ENCODE peak calls at places on chromosome 3, in eight cellular contexts. One of them, this sample, is unnamed.
A peak's percentile ranks its signal among the peaks of the same experiment; 100 is the strongest.

GRCh38 chr3:33385423-33385822 is 54.8 kb downstream of the UBP1 start:
- DNase-seq in colonic mucosa: no peak
- DNase-seq in CD8-positive, alpha-beta T cell: peak; percentile 14
- DNase-seq in adrenal gland: no peak
- DNase-seq in brain microvascular endothelial cell: no peak
- DNase-seq in prostate gland: no peak
- DNase-seq in heart right ventricle: no peak
- DNase-seq in neural progenitor cell: no peak
- DNase-seq in this sample: no peak

GRCh38 chr3:32913790-32914446 is 37.5 kb upstream of the CCR4 start:
- DNase-seq in colonic mucosa: no peak
- DNase-seq in CD8-positive, alpha-beta T cell: no peak
- DNase-seq in adrenal gland: no peak
- DNase-seq in brain microvascular endothelial cell: no peak
- DNase-seq in prostate gland: peak; percentile 77
- DNase-seq in heart right ventricle: no peak
- DNase-seq in neural progenitor cell: no peak
- DNase-seq in this sample: no peak

GRCh38 chr3:189041482-189042090 is 130.2 kb upstream of the TPRG1 start:
- DNase-seq in colonic mucosa: peak; percentile 46
- DNase-seq in CD8-positive, alpha-beta T cell: peak; percentile 64
- DNase-seq in adrenal gland: peak; percentile 34
- DNase-seq in brain microvascular endothelial cell: peak; percentile 33
- DNase-seq in prostate gland: peak; percentile 19
- DNase-seq in heart right ventricle: peak; percentile 8
- DNase-seq in neural progenitor cell: peak; percentile 77
- DNase-seq in this sample: peak; percentile 24

GRCh38 chr3:76673171-76673570 is 366.7 kb upstream of the ROBO2 start:
- DNase-seq in colonic mucosa: no peak
- DNase-seq in CD8-positive, alpha-beta T cell: no peak
- DNase-seq in adrenal gland: no peak
- DNase-seq in brain microvascular endothelial cell: peak; percentile 43
- DNase-seq in prostate gland: no peak
- DNase-seq in heart right ventricle: no peak
- DNase-seq in neural progenitor cell: no peak
- DNase-seq in this sample: no peak

GRCh38 chr3:149816986-149817385 is 4.0 kb downstream of the RNF13 start:
- DNase-seq in colonic mucosa: no peak
- DNase-seq in CD8-positive, alpha-beta T cell: no peak
- DNase-seq in adrenal gland: no peak
- DNase-seq in brain microvascular endothelial cell: no peak
- DNase-seq in prostate gland: no peak
- DNase-seq in heart right ventricle: no peak
- DNase-seq in neural progenitor cell: no peak
- DNase-seq in this sample: no peak

GRCh38 chr3:143208976-143209714 is 89.6 kb downstream of the CHST2 start:
- DNase-seq in colonic mucosa: no peak
- DNase-seq in CD8-positive, alpha-beta T cell: no peak
- DNase-seq in adrenal gland: no peak
- DNase-seq in brain microvascular endothelial cell: no peak
- DNase-seq in prostate gland: no peak
- DNase-seq in heart right ventricle: no peak
- DNase-seq in neural progenitor cell: no peak
- DNase-seq in this sample: no peak

GRCh38 chr3:170007031-170007663 is 30.6 kb upstream of the GPR160 start:
- DNase-seq in colonic mucosa: no peak
- DNase-seq in CD8-positive, alpha-beta T cell: peak; percentile 19
- DNase-seq in adrenal gland: peak; percentile 82
- DNase-seq in brain microvascular endothelial cell: peak; percentile 49
- DNase-seq in prostate gland: no peak
- DNase-seq in heart right ventricle: no peak
- DNase-seq in neural progenitor cell: no peak
- DNase-seq in this sample: peak; percentile 28

GRCh38 chr3:193984378-193984777 is 151.6 kb upstream of the HES1 start:
- DNase-seq in colonic mucosa: peak; percentile 34
- DNase-seq in CD8-positive, alpha-beta T cell: no peak
- DNase-seq in adrenal gland: no peak
- DNase-seq in brain microvascular endothelial cell: no peak
- DNase-seq in prostate gland: no peak
- DNase-seq in heart right ventricle: no peak
- DNase-seq in neural progenitor cell: no peak
- DNase-seq in this sample: no peak

GRCh38 chr3:95588473-95588872 is 1225.9 kb upstream of the EPHA6 start:
- DNase-seq in colonic mucosa: no peak
- DNase-seq in CD8-positive, alpha-beta T cell: no peak
- DNase-seq in adrenal gland: no peak
- DNase-seq in brain microvascular endothelial cell: no peak
- DNase-seq in prostate gland: no peak
- DNase-seq in heart right ventricle: no peak
- DNase-seq in neural progenitor cell: no peak
- DNase-seq in this sample: no peak

GRCh38 chr3:179750720-179751328 is 98.0 kb downstream of the USP13 start:
- DNase-seq in colonic mucosa: no peak
- DNase-seq in CD8-positive, alpha-beta T cell: no peak
- DNase-seq in adrenal gland: no peak
- DNase-seq in brain microvascular endothelial cell: peak; percentile 24
- DNase-seq in prostate gland: no peak
- DNase-seq in heart right ventricle: no peak
- DNase-seq in neural progenitor cell: peak; percentile 46
- DNase-seq in this sample: no peak

GRCh38 chr3:150495563-150496168 is 50.6 kb downstream of the SERP1 start:
- DNase-seq in colonic mucosa: peak; percentile 38
- DNase-seq in CD8-positive, alpha-beta T cell: peak; percentile 23
- DNase-seq in adrenal gland: no peak
- DNase-seq in brain microvascular endothelial cell: peak; percentile 43
- DNase-seq in prostate gland: no peak
- DNase-seq in heart right ventricle: no peak
- DNase-seq in neural progenitor cell: peak; percentile 37
- DNase-seq in this sample: peak; percentile 15

GRCh38 chr3:102297259-102297658 is 137.6 kb upstream of the ZPLD1 start:
- DNase-seq in colonic mucosa: no peak
- DNase-seq in CD8-positive, alpha-beta T cell: no peak
- DNase-seq in adrenal gland: no peak
- DNase-seq in brain microvascular endothelial cell: no peak
- DNase-seq in prostate gland: no peak
- DNase-seq in heart right ventricle: no peak
- DNase-seq in neural progenitor cell: no peak
- DNase-seq in this sample: no peak

GRCh38 chr3:270688-271087 is 74.1 kb downstream of the CHL1 start:
- DNase-seq in colonic mucosa: no peak
- DNase-seq in CD8-positive, alpha-beta T cell: no peak
- DNase-seq in adrenal gland: no peak
- DNase-seq in brain microvascular endothelial cell: no peak
- DNase-seq in prostate gland: no peak
- DNase-seq in heart right ventricle: no peak
- DNase-seq in neural progenitor cell: no peak
- DNase-seq in this sample: no peak

GRCh38 chr3:52536112-52536368 is 365 bp upstream of the UQCC5 start:
- DNase-seq in colonic mucosa: no peak
- DNase-seq in CD8-positive, alpha-beta T cell: no peak
- DNase-seq in adrenal gland: no peak
- DNase-seq in brain microvascular endothelial cell: no peak
- DNase-seq in prostate gland: no peak
- DNase-seq in heart right ventricle: no peak
- DNase-seq in neural progenitor cell: no peak
- DNase-seq in this sample: no peak

GRCh38 chr3:69162205-69162980 is 40.0 kb upstream of the LMOD3 start:
- DNase-seq in colonic mucosa: no peak
- DNase-seq in CD8-positive, alpha-beta T cell: no peak
- DNase-seq in adrenal gland: no peak
- DNase-seq in brain microvascular endothelial cell: no peak
- DNase-seq in prostate gland: no peak
- DNase-seq in heart right ventricle: no peak
- DNase-seq in neural progenitor cell: no peak
- DNase-seq in this sample: no peak

GRCh38 chr3:81492048-81492447 is 269.4 kb downstream of the GBE1 start:
- DNase-seq in colonic mucosa: no peak
- DNase-seq in CD8-positive, alpha-beta T cell: no peak
- DNase-seq in adrenal gland: no peak
- DNase-seq in brain microvascular endothelial cell: no peak
- DNase-seq in prostate gland: no peak
- DNase-seq in heart right ventricle: no peak
- DNase-seq in neural progenitor cell: no peak
- DNase-seq in this sample: no peak

GRCh38 chr3:196650740-196651311 is 11.3 kb downstream of the NRROS start:
- DNase-seq in colonic mucosa: no peak
- DNase-seq in CD8-positive, alpha-beta T cell: no peak
- DNase-seq in adrenal gland: peak; percentile 82
- DNase-seq in brain microvascular endothelial cell: peak; percentile 97
- DNase-seq in prostate gland: peak; percentile 73
- DNase-seq in heart right ventricle: peak; percentile 58
- DNase-seq in neural progenitor cell: no peak
- DNase-seq in this sample: no peak

GRCh38 chr3:153595186-153595815 is 433.3 kb downstream of the RAP2B start:
- DNase-seq in colonic mucosa: no peak
- DNase-seq in CD8-positive, alpha-beta T cell: no peak
- DNase-seq in adrenal gland: no peak
- DNase-seq in brain microvascular endothelial cell: peak; percentile 49
- DNase-seq in prostate gland: no peak
- DNase-seq in heart right ventricle: no peak
- DNase-seq in neural progenitor cell: peak; percentile 36
- DNase-seq in this sample: no peak

GRCh38 chr3:126679318-126679751 is 24.4 kb upstream of the TXNRD3 start:
- DNase-seq in colonic mucosa: peak; percentile 85
- DNase-seq in CD8-positive, alpha-beta T cell: peak; percentile 79
- DNase-seq in adrenal gland: peak; percentile 75
- DNase-seq in brain microvascular endothelial cell: peak; percentile 66
- DNase-seq in prostate gland: peak; percentile 73
- DNase-seq in heart right ventricle: peak; percentile 74
- DNase-seq in neural progenitor cell: peak; percentile 94
- DNase-seq in this sample: peak; percentile 71

GRCh38 chr3:154749514-154749913 is 319.5 kb upstream of the GPR149 start:
- DNase-seq in colonic mucosa: no peak
- DNase-seq in CD8-positive, alpha-beta T cell: no peak
- DNase-seq in adrenal gland: no peak
- DNase-seq in brain microvascular endothelial cell: no peak
- DNase-seq in prostate gland: no peak
- DNase-seq in heart right ventricle: no peak
- DNase-seq in neural progenitor cell: no peak
- DNase-seq in this sample: no peak

GRCh38 chr3:42394579-42395288 is 15.7 kb downstream of the LYZL4 start:
- DNase-seq in colonic mucosa: no peak
- DNase-seq in CD8-positive, alpha-beta T cell: no peak
- DNase-seq in adrenal gland: no peak
- DNase-seq in brain microvascular endothelial cell: no peak
- DNase-seq in prostate gland: no peak
- DNase-seq in heart right ventricle: no peak
- DNase-seq in neural progenitor cell: no peak
- DNase-seq in this sample: no peak

GRCh38 chr3:132378048-132378762 is 39.1 kb upstream of the DNAJC13 start:
- DNase-seq in colonic mucosa: no peak
- DNase-seq in CD8-positive, alpha-beta T cell: no peak
- DNase-seq in adrenal gland: no peak
- DNase-seq in brain microvascular endothelial cell: no peak
- DNase-seq in prostate gland: no peak
- DNase-seq in heart right ventricle: no peak
- DNase-seq in neural progenitor cell: no peak
- DNase-seq in this sample: peak; percentile 44

GRCh38 chr3:132382267-132382666 is 35.0 kb upstream of the DNAJC13 start:
- DNase-seq in colonic mucosa: no peak
- DNase-seq in CD8-positive, alpha-beta T cell: no peak
- DNase-seq in adrenal gland: no peak
- DNase-seq in brain microvascular endothelial cell: no peak
- DNase-seq in prostate gland: no peak
- DNase-seq in heart right ventricle: no peak
- DNase-seq in neural progenitor cell: no peak
- DNase-seq in this sample: no peak

GRCh38 chr3:132378846-132379245 is 38.5 kb upstream of the DNAJC13 start:
- DNase-seq in colonic mucosa: no peak
- DNase-seq in CD8-positive, alpha-beta T cell: no peak
- DNase-seq in adrenal gland: no peak
- DNase-seq in brain microvascular endothelial cell: no peak
- DNase-seq in prostate gland: no peak
- DNase-seq in heart right ventricle: no peak
- DNase-seq in neural progenitor cell: no peak
- DNase-seq in this sample: no peak

GRCh38 chr3:132382688-132383194 is 34.6 kb upstream of the DNAJC13 start:
- DNase-seq in colonic mucosa: no peak
- DNase-seq in CD8-positive, alpha-beta T cell: no peak
- DNase-seq in adrenal gland: no peak
- DNase-seq in brain microvascular endothelial cell: no peak
- DNase-seq in prostate gland: no peak
- DNase-seq in heart right ventricle: no peak
- DNase-seq in neural progenitor cell: no peak
- DNase-seq in this sample: no peak

GRCh38 chr3:132380979-132381944 is 36.0 kb upstream of the DNAJC13 start:
- DNase-seq in colonic mucosa: no peak
- DNase-seq in CD8-positive, alpha-beta T cell: no peak
- DNase-seq in adrenal gland: no peak
- DNase-seq in brain microvascular endothelial cell: no peak
- DNase-seq in prostate gland: no peak
- DNase-seq in heart right ventricle: no peak
- DNase-seq in neural progenitor cell: peak; percentile 44
- DNase-seq in this sample: peak; percentile 18
- TF ChIP-seq CTCF in colonic mucosa: no peak
- TF ChIP-seq CTCF in CD8-positive, alpha-beta T cell: no peak
- TF ChIP-seq CTCF in adrenal gland: no peak
- TF ChIP-seq CTCF in brain microvascular endothelial cell: no peak
- TF ChIP-seq CTCF in prostate gland: no peak
- TF ChIP-seq CTCF in heart right ventricle: no peak
- TF ChIP-seq CTCF in neural progenitor cell: no peak
- TF ChIP-seq CTCF in this sample: no peak

GRCh38 chr3:151770941-151771340 is 37.2 kb downstream of the AADACL2 start:
- DNase-seq in colonic mucosa: peak; percentile 53
- DNase-seq in CD8-positive, alpha-beta T cell: no peak
- DNase-seq in adrenal gland: peak; percentile 75
- DNase-seq in brain microvascular endothelial cell: peak; percentile 56
- DNase-seq in prostate gland: no peak
- DNase-seq in heart right ventricle: peak; percentile 61
- DNase-seq in neural progenitor cell: no peak
- DNase-seq in this sample: no peak
- H3K4me3 ChIP-seq in colonic mucosa: no peak overlapping the region
- H3K4me3 ChIP-seq in CD8-positive, alpha-beta T cell: no peak overlapping the region
- H3K4me3 ChIP-seq in adrenal gland: no peak overlapping the region
- H3K4me3 ChIP-seq in brain microvascular endothelial cell: no peak overlapping the region
- H3K4me3 ChIP-seq in prostate gland: no peak overlapping the region
- H3K4me3 ChIP-seq in heart right ventricle: no peak overlapping the region
- H3K4me3 ChIP-seq in neural progenitor cell: no peak overlapping the region
- H3K4me3 ChIP-seq in this sample: no peak overlapping the region

GRCh38 chr3:113254171-113254947 is 43.0 kb downstream of the BOC start:
- DNase-seq in colonic mucosa: no peak
- DNase-seq in CD8-positive, alpha-beta T cell: no peak
- DNase-seq in adrenal gland: no peak
- DNase-seq in brain microvascular endothelial cell: no peak
- DNase-seq in prostate gland: no peak
- DNase-seq in heart right ventricle: no peak
- DNase-seq in neural progenitor cell: peak; percentile 38
- DNase-seq in this sample: no peak
- H3K36me3 ChIP-seq in colonic mucosa: no peaks in the 10 kb centered on the region
- H3K36me3 ChIP-seq in CD8-positive, alpha-beta T cell: no peaks in the 10 kb centered on the region
- H3K36me3 ChIP-seq in adrenal gland: no peaks in the 10 kb centered on the region
- H3K36me3 ChIP-seq in brain microvascular endothelial cell: no peaks in the 10 kb centered on the region
- H3K36me3 ChIP-seq in prostate gland: peaks cover 11% of the 10 kb centered on the region
- H3K36me3 ChIP-seq in heart right ventricle: peaks cover 10% of the 10 kb centered on the region
- H3K36me3 ChIP-seq in neural progenitor cell: peaks cover 7% of the 10 kb centered on the region
- H3K36me3 ChIP-seq in this sample: no peaks in the 10 kb centered on the region

DNA sequence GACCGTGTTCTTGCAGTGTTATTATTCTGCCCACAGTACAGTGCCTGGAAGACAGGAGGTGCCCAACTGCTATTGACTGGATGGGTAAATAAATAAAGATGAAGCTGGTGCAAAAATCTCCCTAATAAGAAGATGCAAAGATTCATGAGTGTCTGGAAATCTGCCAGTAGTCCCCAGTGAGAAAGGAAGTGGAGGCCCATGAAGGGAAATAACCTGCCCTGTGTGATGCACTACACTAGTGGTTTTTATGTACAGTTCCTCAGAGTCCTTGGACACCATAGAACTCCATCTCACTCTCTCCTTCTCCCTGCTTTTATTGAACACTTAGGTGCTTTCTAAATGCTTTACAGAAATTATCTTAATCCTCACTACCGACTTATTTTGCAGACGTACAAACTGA is 8.3 kb upstream of the SUCLG2 start:
- DNase-seq in colonic mucosa: no peak
- DNase-seq in CD8-positive, alpha-beta T cell: no peak
- DNase-seq in adrenal gland: no peak
- DNase-seq in brain microvascular endothelial cell: no peak
- DNase-seq in prostate gland: no peak
- DNase-seq in heart right ventricle: no peak
- DNase-seq in neural progenitor cell: no peak
- DNase-seq in this sample: no peak
- TF ChIP-seq CTCF in colonic mucosa: no peak
- TF ChIP-seq CTCF in CD8-positive, alpha-beta T cell: no peak
- TF ChIP-seq CTCF in adrenal gland: no peak
- TF ChIP-seq CTCF in brain microvascular endothelial cell: no peak
- TF ChIP-seq CTCF in prostate gland: no peak
- TF ChIP-seq CTCF in heart right ventricle: no peak
- TF ChIP-seq CTCF in neural progenitor cell: no peak
- TF ChIP-seq CTCF in this sample: peak; percentile 8